ENCODE peak calls at places on chromosomes 1 and 21, in four cellular contexts. Z is neural crest cell, E is upper lobe of right lung, X is brain microvascular endothelial cell. N is an unnamed sample.

GRCh38 chr1:59541891-59542290 is 245.0 kb downstream of the FGGY start:
- DNase-seq in Z (no peak), X (no peak), E (no peak), N (no peak)

GRCh38 chr1:145805057-145805456 is 18.8 kb downstream of the RNF115 start:
- DNase-seq in Z (no peak), X (no peak), E (no peak), N (no peak)

GRCh38 chr1:182235952-182236650 is 155.5 kb downstream of the GLUL start:
- DNase-seq in Z (no peak), E (no peak), X (peak; percentile 9), N (no peak)

GRCh38 chr1:204583909-204584632 is 67.9 kb downstream of the MDM4 start:
- DNase-seq in E (no peak), Z (no peak), X (no peak), N (no peak)

GRCh38 chr1:231808990-231809389 is 182.4 kb downstream of the DISC1 start:
- DNase-seq in E (no peak), Z (no peak), X (peak; percentile 59), N (peak; percentile 37)

GRCh38 chr1:77494036-77494435 is 188.4 kb downstream of the ZZZ3 start:
- DNase-seq in Z (no peak), X (no peak), E (no peak), N (no peak)

GRCh38 chr1:204288061-204288588 is 71.6 kb downstream of the PLEKHA6 start:
- DNase-seq in X (no peak), Z (no peak), E (peak; percentile 86), N (no peak)

GRCh38 chr1:179831852-179832699 is 45.5 kb downstream of the TOR1AIP2 start:
- DNase-seq in Z (no peak), E (no peak), X (no peak), N (no peak)

GRCh38 chr1:220952941-220953340 is 73.7 kb downstream of the HLX start:
- DNase-seq in Z (no peak), E (no peak), X (no peak), N (no peak)

GRCh38 chr1:68808351-68808750 is 311.5 kb upstream of the DEPDC1 start:
- DNase-seq in Z (no peak), X (no peak), E (no peak), N (no peak)

GRCh38 chr1:235703516-235703915 is 53.9 kb upstream of the GNG4 start:
- DNase-seq in X (peak; percentile 38), Z (no peak), E (no peak), N (peak; percentile 50)

GRCh38 chr1:161139765-161140164 is 7.3 kb upstream of the DEDD start:
- DNase-seq in E (no peak), X (peak; percentile 62), Z (peak; percentile 41), N (no peak)

GRCh38 chr1:15866696-15867687 is 19.5 kb downstream of the SPEN start:
- DNase-seq in Z (no peak), E (no peak), X (no peak), N (no peak)

GRCh38 chr1:211323156-211324063 is 3.2 kb upstream of the TRAF5 start:
- DNase-seq in X (peak; percentile 78), Z (peak; percentile 61), E (no peak), N (no peak)

GRCh38 chr1:148388260-148389026 is 94.7 kb downstream of the PPIAL4G start:
- DNase-seq in E (peak; percentile 93), Z (peak; percentile 42), X (peak; percentile 97), N (peak; percentile 10)

GRCh38 chr1:82377201-82377884 is 576.6 kb downstream of the ADGRL2 start:
- DNase-seq in E (no peak), Z (no peak), X (peak; percentile 63), N (no peak)

GRCh38 chr1:219383273-219383672 is 209.6 kb downstream of the LYPLAL1 start:
- DNase-seq in E (no peak), Z (no peak), X (no peak), N (no peak)

GRCh38 chr21:33584455-33584854 is 4.0 kb downstream of the DONSON start:
- DNase-seq in Z (no peak), X (no peak), E (no peak), N (no peak)

GRCh38 chr1:201310986-201311355 is 27.7 kb downstream of the PKP1 start:
- DNase-seq in E (no peak), X (no peak), Z (no peak), N (no peak)

GRCh38 chr1:117638141-117638540 is 32.3 kb downstream of the TENT5C start:
- DNase-seq in E (no peak), X (no peak), Z (no peak), N (no peak)

GRCh38 chr1:114009393-114009792 is 30.1 kb downstream of the OLFML3 start:
- DNase-seq in Z (no peak), E (no peak), X (peak; percentile 15), N (no peak)

GRCh38 chr21:45880097-45881068 is 101.2 kb upstream of the COL6A1 start:
- DNase-seq in X (peak; percentile 76), E (peak; percentile 75), Z (peak; percentile 72), N (no peak)

GRCh38 chr1:38826262-38826661 is 33.3 kb downstream of the RRAGC start:
- DNase-seq in Z (no peak), E (no peak), X (no peak), N (no peak)

GRCh38 chr1:35319988-35320713 is 51.6 kb downstream of the ZMYM4 start:
- DNase-seq in Z (no peak), X (peak; percentile 9), E (no peak), N (no peak)

GRCh38 chr21:32797679-32798078 is 26.1 kb upstream of the PAXBP1 start:
- DNase-seq in Z (no peak), X (no peak), E (no peak), N (no peak)

GRCh38 chr1:63633281-63633680 is 40.1 kb downstream of the PGM1 start:
- DNase-seq in Z (no peak), X (no peak), E (no peak), N (no peak)

GRCh38 chr1:240611228-240611618 is 732 bp downstream of the GREM2 start:
- DNase-seq in Z (no peak), X (no peak), E (no peak), N (no peak)

GRCh38 chr1:17046043-17046657 is 7.7 kb downstream of the SDHB start:
- DNase-seq in Z (no peak), X (peak; percentile 31), E (no peak), N (no peak)

GRCh38 chr1:200038987-200039848 is 11.7 kb downstream of the NR5A2 start:
- DNase-seq in Z (no peak), X (no peak), E (peak; percentile 72), N (no peak)

GRCh38 chr1:79899914-79900313 is 893.4 kb upstream of the ADGRL4 start:
- DNase-seq in E (no peak), X (peak; percentile 92), Z (no peak), N (peak; percentile 98)

GRCh38 chr21:38861989-38862683 is 56.4 kb downstream of the ETS2 start:
- DNase-seq in Z (no peak), E (no peak), X (no peak), N (no peak)

GRCh38 chr1:116345830-116346229 is 27.2 kb upstream of the ATP1A1 start:
- DNase-seq in Z (peak; percentile 4), X (no peak), E (no peak), N (no peak)

GRCh38 chr1:154987326-154987725 is 4.2 kb downstream of the FLAD1 start:
- DNase-seq in Z (no peak), X (no peak), E (peak; percentile 20), N (no peak)
- TF ChIP-seq CTCF in Z (no peak), X (no peak), E (no peak), N (no peak)

DNA sequence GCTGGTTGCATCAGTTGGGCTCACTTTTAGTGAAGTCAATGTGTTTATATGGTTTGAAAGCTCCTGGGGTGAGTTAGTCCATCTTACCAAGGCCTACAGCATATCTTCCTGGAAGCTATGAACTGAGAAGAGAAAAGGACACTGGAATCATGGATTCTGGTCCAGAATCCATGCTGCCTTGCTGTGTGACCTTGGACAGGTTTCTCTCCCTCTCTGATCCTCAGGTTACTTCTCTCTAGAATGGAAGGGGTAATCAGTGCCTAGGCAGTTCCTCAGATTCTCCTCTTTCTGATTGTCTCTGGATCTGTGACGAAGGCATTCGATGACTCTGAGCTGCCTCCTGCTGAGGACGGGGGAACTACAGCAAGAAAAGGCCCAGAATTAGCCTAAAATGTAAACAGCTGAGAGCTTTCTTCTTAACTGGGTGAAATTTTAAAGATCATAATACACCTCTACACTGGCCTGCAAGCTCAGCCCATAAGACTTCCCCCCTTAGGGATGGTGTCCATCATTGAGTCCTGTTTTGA is 425.0 kb upstream of the VAMP3 start:
- DNase-seq in Z (no peak), X (no peak), E (no peak), N (no peak)
- TF ChIP-seq CTCF in Z (no peak), X (peak; percentile 48), E (no peak), N (no peak)

GRCh38 chr1:1014896-1015681 is 1.8 kb downstream of the ISG15 start:
- DNase-seq in E (no peak), Z (peak; percentile 38), X (no peak), N (no peak)
- TF ChIP-seq CTCF in E (peak; percentile 37), Z (peak; percentile 48), X (peak; percentile 65), N (peak; percentile 38)

GRCh38 chr1:150159550-150159949 is 9.8 kb downstream of the PLEKHO1 start:
- DNase-seq in X (no peak), E (no peak), Z (no peak), N (no peak)

GRCh38 chr1:150162582-150162861 is 12.8 kb downstream of the PLEKHO1 start:
- DNase-seq in X (no peak), E (no peak), Z (no peak), N (no peak)

GRCh38 chr1:150162862-150163706 is 13.4 kb downstream of the PLEKHO1 start:
- DNase-seq in Z (peak; percentile 58), E (peak; percentile 85), X (peak; percentile 99), N (peak; percentile 99)

GRCh38 chr1:150161747-150162581 is 12.2 kb downstream of the PLEKHO1 start:
- DNase-seq in E (no peak), Z (no peak), X (no peak), N (no peak)

GRCh38 chr1:150160964-150161626 is 11.4 kb downstream of the PLEKHO1 start:
- DNase-seq in E (no peak), Z (no peak), X (no peak), N (no peak)
- TF ChIP-seq CTCF in E (no peak), Z (no peak), X (no peak), N (no peak)

GRCh38 chr1:248817065-248817464 is 8.7 kb downstream of the SH3BP5L start:
- DNase-seq in Z (no peak), E (no peak), X (no peak), N (no peak)
- TF ChIP-seq CTCF in Z (no peak), E (no peak), X (no peak), N (no peak)

GRCh38 chr1:21939650-21940374 is 2.7 kb upstream of the HSPG2 start:
- DNase-seq in Z (no peak), E (peak; percentile 82), X (peak; percentile 95), N (peak; percentile 94)
- TF ChIP-seq CTCF in Z (peak; percentile 47), E (peak; percentile 48), X (peak; percentile 74), N (peak; percentile 61)

DNA sequence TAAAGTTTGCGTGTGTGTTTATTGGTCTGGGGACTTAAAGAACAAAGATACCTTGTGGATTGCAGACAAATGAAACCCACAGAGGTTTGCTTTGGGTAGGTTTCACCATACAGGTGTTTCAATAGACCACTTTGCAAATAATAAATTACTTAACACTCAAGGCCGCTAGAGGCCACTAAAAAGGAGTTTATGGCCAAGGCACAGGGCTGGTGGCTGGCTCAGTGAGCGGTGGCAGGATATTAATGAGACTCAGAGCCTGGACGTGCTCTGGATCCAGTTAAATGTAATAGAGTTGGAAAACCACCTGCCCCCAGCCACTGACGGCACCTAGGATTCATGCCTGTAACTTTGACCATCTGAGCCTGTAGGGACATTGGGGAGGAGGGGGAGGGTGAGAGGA is 44.5 kb downstream of the LRRC38 start:
- DNase-seq in E (no peak), Z (peak; percentile 6), X (no peak), N (no peak)
- TF ChIP-seq CTCF in E (no peak), Z (peak; percentile 49), X (no peak), N (no peak)